ENCODE peak calls at places on chromosomes 12 and 14, in nine cellular contexts. Y is left ventricle myocardium inferior, T is colonic mucosa, R is PC-3, Z is GM23338, G is psoas muscle, B is cardiac muscle cell, A is Calu3, U is heart left ventricle. I is an unnamed sample.

GRCh38 chr12:57216014-57216891 is at the start of gene NXPH4:
- DNase-seq in U (peak; percentile 49), Z (peak; percentile 86), T (peak; percentile 47), B (no peak), G (no peak), Y (peak; percentile 55), R (peak; percentile 40), A (peak; percentile 61), I (peak; percentile 67)

GRCh38 chr14:104461676-104462443 is 117.7 kb upstream of the C14orf180 start:
- DNase-seq in B (no peak), G (no peak), A (no peak), Z (peak; percentile 45), T (peak; percentile 8), R (no peak), Y (no peak), U (no peak), I (no peak)

GRCh38 chr14:66610154-66610563 is 102.2 kb downstream of the GPHN start:
- DNase-seq in Z (peak; percentile 79), U (no peak), G (no peak), Y (no peak), B (peak; percentile 9), A (no peak), T (no peak), R (peak; percentile 72), I (no peak)

GRCh38 chr14:60090864-60091519 is 731 bp upstream of the PCNX4 start:
- DNase-seq in U (peak; percentile 45), R (peak; percentile 84), Y (peak; percentile 33), Z (peak; percentile 32), T (peak; percentile 62), A (peak; percentile 28), G (peak; percentile 72), B (peak; percentile 89), I (no peak)

GRCh38 chr12:89762498-89763170 is 54.0 kb upstream of the ATP2B1 start:
- DNase-seq in Y (no peak), A (no peak), B (no peak), G (no peak), T (no peak), U (no peak), R (peak; percentile 88), Z (no peak), I (no peak)

GRCh38 chr14:105908481-105908911 is 382.1 kb downstream of the TMEM121 start:
- DNase-seq in G (no peak), U (no peak), R (no peak), Z (no peak), T (no peak), A (no peak), B (no peak), Y (no peak), I (no peak)

GRCh38 chr14:21039059-21039422 is 3.1 kb upstream of the RNASE7 start:
- DNase-seq in A (no peak), B (peak; percentile 94), Y (peak; percentile 88), G (peak; percentile 96), T (peak; percentile 88), Z (peak; percentile 80), R (no peak), U (peak; percentile 86), I (no peak)

GRCh38 chr12:96907681-96908163 is 665 bp downstream of the NEDD1 start:
- DNase-seq in U (no peak), Z (peak; percentile 56), R (no peak), G (no peak), A (peak; percentile 9), T (peak; percentile 35), Y (no peak), B (peak; percentile 29), I (no peak)

GRCh38 chr14:96139879-96140278 is 64.8 kb upstream of the BDKRB2 start:
- DNase-seq in U (no peak), A (no peak), B (no peak), Z (no peak), R (no peak), T (no peak), Y (no peak), G (no peak), I (no peak)

GRCh38 chr12:131452444-131452860 is 258.4 kb upstream of the SFSWAP start:
- DNase-seq in B (no peak), U (no peak), Y (no peak), G (no peak), A (peak; percentile 53), T (peak; percentile 29), Z (peak; percentile 77), R (peak; percentile 69), I (no peak)

GRCh38 chr14:38616959-38617358 is 361.1 kb upstream of the CLEC14A start:
- DNase-seq in B (no peak), U (no peak), A (no peak), T (no peak), Y (no peak), Z (peak; percentile 12), G (no peak), R (peak; percentile 15), I (no peak)

GRCh38 chr14:63893701-63894458 is 41.1 kb downstream of the SYNE2 start:
- DNase-seq in T (no peak), R (no peak), A (no peak), Z (peak; percentile 52), U (no peak), G (peak; percentile 69), B (peak; percentile 98), Y (peak; percentile 53), I (no peak)

GRCh38 chr14:106551265-106551664 is 1024.9 kb downstream of the TMEM121 start:
- DNase-seq in G (no peak), B (no peak), U (no peak), R (no peak), T (no peak), A (peak; percentile 22), Z (no peak), Y (no peak), I (no peak)

GRCh38 chr12:73341559-73342247 is 1069.5 kb downstream of the TRHDE start:
- DNase-seq in U (no peak), R (no peak), Y (no peak), G (no peak), T (no peak), Z (no peak), B (no peak), A (no peak), I (no peak)

GRCh38 chr12:62635630-62636029 is 169.0 kb downstream of the MON2 start:
- DNase-seq in A (no peak), Y (no peak), U (no peak), Z (no peak), T (no peak), B (no peak), R (no peak), G (no peak), I (no peak)

GRCh38 chr14:102317564-102318248 is 1.8 kb upstream of the ZNF839 start:
- DNase-seq in A (no peak), Z (peak; percentile 48), B (no peak), T (peak; percentile 59), U (peak; percentile 61), G (peak; percentile 77), Y (peak; percentile 42), R (peak; percentile 61), I (no peak)
- TF ChIP-seq CTCF in A (no peak), Z (peak; percentile 48), B (no peak), T (peak; percentile 13), U (peak; percentile 33), G (peak; percentile 28), Y (peak; percentile 23), R (peak; percentile 49), I (no peak)

DNA sequence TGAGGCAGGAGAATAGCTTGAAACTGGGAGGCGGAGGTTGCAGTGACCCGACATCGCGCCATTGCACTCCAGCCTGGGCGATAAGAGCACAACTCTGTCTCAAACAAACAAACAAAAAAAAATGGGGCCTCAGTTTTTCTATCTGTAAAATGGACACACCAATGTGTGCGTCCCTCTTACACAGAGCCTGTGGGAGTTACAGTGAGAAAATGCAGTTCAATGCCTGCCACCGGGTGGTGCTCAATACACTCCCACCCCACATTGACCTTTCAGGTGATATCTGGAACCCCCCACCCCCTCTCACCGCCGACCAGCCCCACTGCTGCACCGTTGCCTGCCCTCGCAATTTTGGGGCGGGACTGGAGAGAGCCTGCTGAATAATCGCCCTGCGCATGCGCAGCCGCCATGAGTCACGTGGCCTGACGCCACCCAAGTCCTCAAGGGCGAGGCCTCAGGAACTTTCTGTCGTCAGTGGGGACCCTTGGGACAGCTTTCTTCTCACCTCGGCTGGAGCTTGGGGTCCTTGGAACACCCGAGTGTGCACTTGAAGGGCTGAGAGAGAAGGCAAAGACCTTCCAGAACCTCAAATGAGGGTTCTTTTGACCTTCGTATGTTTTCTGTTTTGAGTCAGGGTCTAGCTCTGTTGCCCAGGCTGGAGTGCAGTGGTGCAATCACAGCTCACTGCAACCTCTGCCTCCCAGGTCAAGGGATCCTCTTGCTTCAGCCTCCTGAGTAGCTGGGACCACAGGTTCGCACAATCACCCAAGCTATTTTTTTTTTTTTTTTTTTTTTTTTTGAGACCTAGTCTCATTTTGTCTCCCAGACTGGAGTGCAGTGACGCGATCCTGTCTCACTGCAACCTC is 14.6 kb upstream of the CABP1 start:
- DNase-seq in U (no peak), T (peak; percentile 29), R (no peak), Z (peak; percentile 75), G (no peak), A (no peak), B (no peak), Y (no peak), I (no peak)
- TF ChIP-seq CTCF in U (no peak), T (no peak), R (peak; percentile 35), Z (peak; percentile 75), G (no peak), A (no peak), B (no peak), Y (no peak), I (no peak)

GRCh38 chr12:112125250-112125999 is at the start of gene TRAFD1:
- DNase-seq in B (peak; percentile 98), Y (peak; percentile 98), R (peak; percentile 99), Z (peak; percentile 98), T (peak; percentile 99), A (peak; percentile 99), G (peak; percentile 99), U (peak; percentile 98), I (peak; percentile 96)
- TF ChIP-seq CTCF in B (no peak), Y (no peak), R (no peak), Z (no peak), T (no peak), A (no peak), G (no peak), U (no peak), I (no peak)

GRCh38 chr12:129959889-129960288 is 56.1 kb upstream of the TMEM132D start:
- DNase-seq in T (no peak), B (no peak), U (no peak), A (no peak), G (no peak), Z (no peak), Y (no peak), R (no peak), I (no peak)
- TF ChIP-seq CTCF in T (no peak), B (no peak), U (no peak), A (no peak), G (no peak), Z (no peak), Y (no peak), R (no peak), I (no peak)